ENCODE peak calls at places on chromosome 11, in four cellular contexts. One of them, this sample, is unnamed.

GRCh38 chr11:104582431-104582830 is 315.8 kb downstream of the CASP12 start:
- DNase-seq in HepG2: no peak
- DNase-seq in K562: no peak
- DNase-seq in H1: no peak
- DNase-seq in this sample: no peak

GRCh38 chr11:76102772-76103171 is 103.5 kb downstream of the WNT11 start:
- DNase-seq in K562: no peak
- DNase-seq in HepG2: no peak
- DNase-seq in H1: no peak
- DNase-seq in this sample: no peak

GRCh38 chr11:129530154-129530895 is 154.7 kb downstream of the BARX2 start:
- DNase-seq in HepG2: peak; percentile 86
- DNase-seq in H1: no peak
- DNase-seq in K562: no peak
- DNase-seq in this sample: no peak

GRCh38 chr11:3166268-3167142 is 1.4 kb upstream of the OSBPL5 start:
- DNase-seq in H1: no peak
- DNase-seq in K562: no peak
- DNase-seq in HepG2: no peak
- DNase-seq in this sample: no peak

GRCh38 chr11:44226945-44227344 is 83.0 kb downstream of the ALX4 start:
- DNase-seq in K562: no peak
- DNase-seq in HepG2: no peak
- DNase-seq in H1: no peak
- DNase-seq in this sample: no peak

GRCh38 chr11:86869966-86870570 is 69.7 kb downstream of the PRSS23 start:
- DNase-seq in K562: peak; percentile 72
- DNase-seq in HepG2: peak; percentile 29
- DNase-seq in H1: peak; percentile 10
- DNase-seq in this sample: no peak

GRCh38 chr11:66070604-66071325 is 693 bp downstream of the PACS1 start:
- DNase-seq in HepG2: no peak
- DNase-seq in H1: no peak
- DNase-seq in K562: peak; percentile 74
- DNase-seq in this sample: no peak

GRCh38 chr11:73242291-73243092 is 24.4 kb downstream of the P2RY2 start:
- DNase-seq in H1: no peak
- DNase-seq in HepG2: peak; percentile 76
- DNase-seq in K562: peak; percentile 79
- DNase-seq in this sample: peak; percentile 48

GRCh38 chr11:65488273-65489058 is 10.4 kb upstream of the MALAT1 start:
- DNase-seq in K562: no peak
- DNase-seq in H1: no peak
- DNase-seq in HepG2: no peak
- DNase-seq in this sample: no peak

GRCh38 chr11:110896358-110896757 is 184.1 kb upstream of the ARHGAP20 start:
- DNase-seq in K562: no peak
- DNase-seq in HepG2: no peak
- DNase-seq in H1: no peak
- DNase-seq in this sample: no peak

GRCh38 chr11:114783805-114784204 is 105.5 kb downstream of the NXPE2 start:
- DNase-seq in K562: no peak
- DNase-seq in HepG2: peak; percentile 35
- DNase-seq in H1: no peak
- DNase-seq in this sample: no peak

GRCh38 chr11:36469063-36469462 is 41.0 kb downstream of the TRAF6 start:
- DNase-seq in H1: peak; percentile 29
- DNase-seq in HepG2: no peak
- DNase-seq in K562: peak; percentile 20
- DNase-seq in this sample: no peak

GRCh38 chr11:34215806-34216453 is 110.5 kb downstream of the NAT10 start:
- DNase-seq in HepG2: no peak
- DNase-seq in K562: no peak
- DNase-seq in H1: no peak
- DNase-seq in this sample: no peak

GRCh38 chr11:73217131-73217809 is 811 bp upstream of the P2RY2 start:
- DNase-seq in K562: no peak
- DNase-seq in H1: no peak
- DNase-seq in HepG2: no peak
- DNase-seq in this sample: no peak

GRCh38 chr11:6926208-6927029 is at the start of gene ZNF215:
- DNase-seq in HepG2: no peak
- DNase-seq in K562: peak; percentile 92
- DNase-seq in H1: peak; percentile 71
- DNase-seq in this sample: no peak

GRCh38 chr11:57598831-57599155 is 1.3 kb downstream of the SERPING1 start:
- DNase-seq in HepG2: no peak
- DNase-seq in K562: no peak
- DNase-seq in H1: no peak
- DNase-seq in this sample: no peak

DNA sequence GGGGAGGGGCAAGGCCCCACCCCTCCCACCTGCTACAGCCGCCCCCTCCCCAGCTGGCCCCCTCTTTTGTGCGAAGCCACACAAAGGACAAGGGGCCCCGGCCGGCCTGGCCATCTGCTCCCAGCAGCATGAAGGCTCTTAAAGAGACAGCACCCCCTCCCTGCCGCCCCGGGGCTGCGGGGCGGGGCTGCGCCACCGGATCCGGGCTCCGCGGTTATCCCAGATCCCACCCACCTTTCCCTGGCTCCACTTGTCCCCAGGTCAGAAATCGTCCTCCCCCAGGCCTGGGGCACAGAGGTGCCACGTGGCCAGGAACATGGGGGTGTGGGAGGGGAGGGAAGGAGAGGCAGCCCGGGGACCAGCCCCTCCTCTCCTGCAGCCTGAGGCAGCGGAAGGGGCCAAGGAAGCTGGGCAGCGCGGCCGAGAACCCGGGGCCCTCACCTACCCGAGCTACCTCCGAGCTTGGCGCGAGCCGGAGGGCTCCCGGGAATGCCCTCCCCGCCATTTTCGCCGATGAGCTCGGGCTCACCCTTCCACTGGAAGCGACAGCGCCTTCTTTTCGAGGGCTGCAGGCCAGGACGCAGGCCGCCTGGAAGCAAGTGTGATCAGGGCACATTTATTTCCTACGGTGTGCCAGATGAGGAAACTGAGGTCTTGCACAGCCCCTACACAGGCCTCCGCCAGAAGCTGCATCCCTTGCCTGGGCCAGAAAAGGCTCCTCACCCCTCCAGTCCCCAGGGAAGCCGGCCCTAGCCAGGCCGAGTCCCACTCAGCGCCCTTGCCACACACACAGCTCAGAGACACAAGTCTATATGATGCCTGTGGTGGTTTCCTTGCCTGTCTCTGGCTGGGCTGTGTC is 2.5 kb upstream of the RCOR2 start:
- DNase-seq in H1: peak; percentile 96
- DNase-seq in K562: peak; percentile 79
- DNase-seq in HepG2: peak; percentile 76
- DNase-seq in this sample: no peak
- TF ChIP-seq BRCA1 in H1: no peak
- TF ChIP-seq BRCA1 in K562: no peak
- TF ChIP-seq BRCA1 in HepG2: no peak
- TF ChIP-seq BRCA1 in this sample: no peak

GRCh38 chr11:38254849-38255248 is 1656.8 kb upstream of the RAG2 start:
- DNase-seq in H1: no peak
- DNase-seq in K562: no peak
- DNase-seq in HepG2: no peak
- DNase-seq in this sample: no peak
- TF ChIP-seq GABPA in H1: no peak
- TF ChIP-seq GABPA in K562: no peak
- TF ChIP-seq GABPA in HepG2: no peak
- TF ChIP-seq GABPA in this sample: no peak

GRCh38 chr11:42058794-42059193 is 599.3 kb upstream of the LRRC4C start:
- DNase-seq in HepG2: no peak
- DNase-seq in H1: no peak
- DNase-seq in K562: no peak
- DNase-seq in this sample: no peak
- TF ChIP-seq BRCA1 in HepG2: no peak
- TF ChIP-seq BRCA1 in H1: no peak
- TF ChIP-seq BRCA1 in K562: no peak
- TF ChIP-seq BRCA1 in this sample: no peak

GRCh38 chr11:8766993-8767374 is 84.4 kb downstream of the RPL27A start:
- DNase-seq in HepG2: no peak
- DNase-seq in K562: no peak
- DNase-seq in H1: no peak
- DNase-seq in this sample: no peak

GRCh38 chr11:8765294-8765693 is 82.7 kb downstream of the RPL27A start:
- DNase-seq in HepG2: peak; percentile 49
- DNase-seq in K562: no peak
- DNase-seq in H1: no peak
- DNase-seq in this sample: no peak

GRCh38 chr11:8766043-8766992 is 83.7 kb downstream of the RPL27A start:
- DNase-seq in H1: no peak
- DNase-seq in K562: no peak
- DNase-seq in HepG2: no peak
- DNase-seq in this sample: no peak

GRCh38 chr11:8767466-8768142 is 85.0 kb downstream of the RPL27A start:
- DNase-seq in K562: no peak
- DNase-seq in HepG2: no peak
- DNase-seq in H1: no peak
- DNase-seq in this sample: no peak

GRCh38 chr11:8768625-8769333 is 86.2 kb downstream of the RPL27A start:
- DNase-seq in H1: no peak
- DNase-seq in K562: peak; percentile 54
- DNase-seq in HepG2: peak; percentile 39
- DNase-seq in this sample: no peak
- TF ChIP-seq GABPA in H1: no peak
- TF ChIP-seq GABPA in K562: no peak
- TF ChIP-seq GABPA in HepG2: no peak
- TF ChIP-seq GABPA in this sample: no peak